ENCODE peak calls at places on chromosomes 13 and 19, in four cellular contexts. K, I, A and O are unnamed samples.

GRCh38 chr13:113597386-113598080 is 13.0 kb downstream of the TFDP1 start:
- DNase-seq in A (no peak), K (no peak), I (peak), O (no peak)

GRCh38 chr19:12680034-12680433 is 1.6 kb downstream of the DHPS start:
- DNase-seq in I (no peak), K (no peak), A (no peak), O (no peak)

GRCh38 chr19:42191855-42192254 is 25.6 kb downstream of the DEDD2 start:
- DNase-seq in A (no peak), I (no peak), K (no peak), O (peak)

GRCh38 chr13:107866007-107866665 is 349.2 kb downstream of the LIG4 start:
- DNase-seq in I (peak), K (no peak), A (no peak), O (peak)

GRCh38 chr13:86788624-86789023 is 882.5 kb upstream of the SLITRK5 start:
- DNase-seq in A (no peak), K (no peak), I (no peak), O (no peak)

GRCh38 chr13:94054159-94054558 is 425.3 kb downstream of the DCT start:
- DNase-seq in A (no peak), I (no peak), K (no peak), O (no peak)

GRCh38 chr19:33408538-33408937 is 35.0 kb downstream of the CEBPG start:
- DNase-seq in K (no peak), I (no peak), A (no peak), O (no peak)

GRCh38 chr19:11421607-11422098 is 2.5 kb upstream of the RGL3 start:
- DNase-seq in K (no peak), A (no peak), I (peak), O (no peak)

GRCh38 chr13:23871616-23872220 is 17.5 kb downstream of the MIPEP start:
- DNase-seq in K (no peak), I (no peak), A (no peak), O (peak)

GRCh38 chr13:102903659-102904407 is 58.0 kb downstream of the ERCC5 start:
- DNase-seq in A (no peak), K (no peak), I (no peak), O (no peak)

GRCh38 chr13:20475927-20476691 is 49.5 kb downstream of the CRYL1 start:
- DNase-seq in I (peak), A (no peak), K (peak), O (no peak)

GRCh38 chr13:61252213-61252612 is 163.4 kb downstream of the PCDH20 start:
- DNase-seq in K (no peak), I (no peak), A (no peak), O (no peak)

GRCh38 chr13:31090921-31091624 is 70.6 kb downstream of the HSPH1 start:
- DNase-seq in I (no peak), A (no peak), K (no peak), O (no peak)

GRCh38 chr13:19618925-19619324 is 14.5 kb upstream of the MPHOSPH8 start:
- DNase-seq in I (no peak), A (no peak), K (peak), O (no peak)

GRCh38 chr13:30466841-30467252 is 1.1 kb upstream of the HMGB1 start:
- DNase-seq in I (no peak), K (no peak), A (no peak), O (no peak)

GRCh38 chr19:55376381-55376933 is at the start of gene TMEM190:
- DNase-seq in K (no peak), A (no peak), I (no peak), O (no peak)

GRCh38 chr13:70568571-70568970 is 460.3 kb upstream of the KLHL1 start:
- DNase-seq in I (no peak), A (no peak), K (peak), O (peak)

GRCh38 chr19:49161987-49162386 is 4.4 kb downstream of the TRPM4 start:
- DNase-seq in K (no peak), A (no peak), I (no peak), O (no peak)

GRCh38 chr13:57632276-57633140 is 964 bp downstream of the PCDH17 start:
- DNase-seq in A (no peak), K (no peak), I (peak), O (no peak)

GRCh38 chr13:75666646-75667351 is 30.7 kb downstream of the LMO7 start:
- DNase-seq in I (no peak), K (no peak), A (no peak), O (no peak)

GRCh38 chr19:53868091-53868891 is 608 bp downstream of the MYADM start:
- DNase-seq in K (peak), A (no peak), I (peak), O (peak)
- TF ChIP-seq POLR2A in K (no peak), A (no peak), I (no peak), O (peak)

GRCh38 chr19:38538793-38539528 is 78.8 kb downstream of the MAP4K1 start:
- DNase-seq in A (no peak), K (no peak), I (no peak), O (no peak)
- TF ChIP-seq POLR2A in A (no peak), K (no peak), I (no peak), O (no peak)

GRCh38 chr19:4687396-4687795 is 17.3 kb upstream of the MYDGF start:
- DNase-seq in A (no peak), I (no peak), K (no peak), O (no peak)

GRCh38 chr19:4689403-4689802 is 19.3 kb upstream of the MYDGF start:
- DNase-seq in A (no peak), I (no peak), K (no peak), O (no peak)

GRCh38 chr19:4688587-4688986 is 18.4 kb upstream of the MYDGF start:
- DNase-seq in K (no peak), A (no peak), I (no peak), O (no peak)

GRCh38 chr19:4684312-4685095 is 14.4 kb upstream of the MYDGF start:
- DNase-seq in I (no peak), A (no peak), K (no peak), O (no peak)

DNA sequence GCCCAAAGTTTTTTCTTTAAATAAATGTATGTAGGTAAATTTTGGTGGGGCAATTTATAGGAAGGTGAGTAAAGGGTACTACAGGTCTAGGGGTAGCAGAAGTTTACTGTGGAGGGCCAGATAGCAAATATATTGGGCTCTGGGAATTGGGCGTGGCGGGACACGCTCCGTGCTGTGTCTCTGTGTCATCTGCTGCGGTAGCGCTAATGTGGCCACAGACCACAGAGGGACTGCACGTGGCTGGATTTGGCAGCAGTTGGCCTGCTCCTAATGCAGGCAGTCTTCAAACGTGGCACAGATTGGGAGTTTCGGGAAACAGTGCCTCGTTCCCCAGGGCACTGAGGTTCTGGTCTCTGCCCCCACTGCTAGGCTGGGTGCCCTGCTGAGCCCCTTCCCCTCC is 16.6 kb upstream of the MYDGF start:
- DNase-seq in K (no peak), A (no peak), I (no peak), O (no peak)
- TF ChIP-seq POLR2A in K (no peak), A (no peak), I (no peak), O (no peak)

GRCh38 chr13:66468656-66469055 is 761.5 kb downstream of the PCDH9 start:
- DNase-seq in K (no peak), I (no peak), A (no peak), O (no peak)
- TF ChIP-seq POLR2A in K (no peak), I (no peak), A (no peak), O (no peak)

DNA sequence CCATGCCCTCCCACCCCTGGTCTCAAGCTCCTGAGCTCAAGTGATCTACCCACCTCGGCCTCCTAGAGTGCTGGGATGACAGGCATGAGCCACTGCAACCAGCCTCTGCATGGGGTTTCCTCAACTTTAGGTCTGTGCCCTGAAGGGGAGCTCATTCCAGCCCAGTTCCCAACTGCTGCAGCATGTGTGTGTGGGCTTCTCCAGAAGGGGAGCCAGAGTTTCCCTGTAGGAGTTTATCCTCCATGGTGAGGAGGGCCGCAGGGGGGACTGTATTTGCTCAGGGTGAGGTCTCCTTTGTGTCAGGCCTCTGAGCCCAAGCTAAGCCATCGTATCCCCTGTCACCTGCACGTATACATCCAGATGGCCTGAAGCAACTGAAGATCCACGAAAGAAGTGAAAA is 11.3 kb upstream of the ZNF808 start:
- DNase-seq in A (no peak), K (no peak), I (no peak), O (no peak)
- TF ChIP-seq POLR2A in A (no peak), K (no peak), I (no peak), O (no peak)

DNA sequence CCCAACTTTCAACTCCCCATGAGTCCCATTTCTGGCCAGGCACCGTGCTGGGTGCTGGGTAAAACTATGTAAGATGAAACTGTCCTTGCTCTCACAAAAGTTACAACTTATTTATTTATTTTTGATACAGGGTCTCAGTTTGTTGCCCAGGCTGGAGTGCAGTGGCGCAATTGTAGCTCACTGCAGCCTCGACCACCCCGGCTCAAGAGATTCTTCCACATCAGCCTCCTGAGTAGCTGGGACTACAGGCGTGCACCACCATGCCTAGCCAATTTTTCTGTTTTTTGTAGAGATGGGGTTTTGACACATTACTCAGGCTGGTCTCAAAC is 12.9 kb upstream of the CADM4 start:
- DNase-seq in A (no peak), I (no peak), K (no peak), O (no peak)
- TF ChIP-seq POLR2A in A (no peak), I (no peak), K (no peak), O (no peak)

GRCh38 chr19:2815191-2815614 is 4.5 kb upstream of the ZNF554 start:
- DNase-seq in A (no peak), I (no peak), K (peak), O (no peak)

GRCh38 chr19:2814426-2814825 is 5.2 kb upstream of the ZNF554 start:
- DNase-seq in A (no peak), K (no peak), I (no peak), O (no peak)

GRCh38 chr19:2812414-2813234 is 7.0 kb upstream of the ZNF554 start:
- DNase-seq in K (peak), A (no peak), I (no peak), O (no peak)

GRCh38 chr19:2811735-2812413 is 7.8 kb upstream of the ZNF554 start:
- DNase-seq in A (no peak), I (no peak), K (peak), O (no peak)

DNA sequence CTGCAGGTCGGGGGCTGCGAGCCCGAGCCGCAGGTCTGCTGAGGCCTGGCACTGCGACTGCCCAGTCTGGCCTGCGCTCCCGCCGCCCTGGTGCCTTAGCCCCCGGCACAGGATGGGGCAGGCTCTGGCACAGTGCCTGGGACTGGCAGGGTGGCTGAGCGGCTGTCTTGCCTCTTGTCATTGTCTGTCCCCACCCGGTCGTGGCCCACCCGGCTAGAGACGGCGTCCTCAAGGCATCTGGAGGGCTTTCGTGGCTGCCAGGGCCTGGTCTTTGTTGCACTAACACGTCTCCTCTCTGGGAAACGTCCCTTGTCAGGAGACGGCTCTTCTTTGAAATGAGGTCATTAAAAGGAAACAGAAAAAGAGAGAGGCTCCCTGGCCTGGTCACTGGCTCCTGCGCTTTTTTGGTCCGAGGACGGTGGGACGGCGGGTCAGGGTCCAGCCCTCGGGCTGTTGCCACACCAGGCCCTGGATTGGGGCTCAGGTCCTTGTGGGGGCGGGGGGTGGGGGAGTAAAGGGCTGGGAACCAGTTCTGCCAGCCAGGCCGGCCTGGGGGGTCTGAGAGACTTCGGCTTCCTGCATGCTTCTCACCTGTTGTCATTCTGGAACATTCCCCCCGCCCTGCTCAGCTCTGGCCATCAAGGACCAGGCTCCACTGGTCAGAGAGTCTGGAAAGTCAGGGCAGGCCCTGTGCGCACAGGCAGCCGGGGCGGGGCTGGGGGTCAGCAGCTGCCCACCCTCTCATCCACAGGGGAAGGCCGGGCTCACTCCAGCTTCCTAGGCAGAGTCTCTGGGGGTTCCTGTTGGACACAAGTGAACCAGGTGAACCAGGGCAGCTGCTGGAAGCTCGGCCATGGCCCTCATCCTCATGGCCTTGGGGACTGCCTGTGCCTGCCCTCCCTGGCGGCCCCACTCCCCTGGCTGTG is 6.2 kb upstream of the ZNF554 start:
- DNase-seq in A (no peak), I (no peak), K (no peak), O (no peak)
- TF ChIP-seq POLR2A in A (no peak), I (no peak), K (no peak), O (no peak)